ENCODE peak calls at places on chromosome 1, in four cellular contexts. Y, U, C and B are unnamed samples.

GRCh38 chr1:240888039-240888786 is 276.3 kb upstream of the GREM2 start:
- DNase-seq in Y (no peak), U (peak), C (no peak), B (peak)

GRCh38 chr1:19861842-19862530 is 20.2 kb upstream of the OTUD3 start:
- DNase-seq in Y (no peak), U (no peak), C (no peak), B (no peak)

GRCh38 chr1:185733818-185734709 is at the start of gene HMCN1:
- DNase-seq in Y (peak), U (peak), C (no peak), B (no peak)

GRCh38 chr1:53657256-53657805 is 81.6 kb downstream of the GLIS1 start:
- DNase-seq in Y (no peak), U (no peak), C (no peak), B (no peak)

GRCh38 chr1:198751741-198752140 is 112.9 kb downstream of the PTPRC start:
- DNase-seq in Y (no peak), U (no peak), C (no peak), B (no peak)

GRCh38 chr1:237562247-237562823 is 328.4 kb downstream of the ZP4 start:
- DNase-seq in Y (no peak), U (peak), C (no peak), B (peak)

GRCh38 chr1:95780836-95781235 is 546.8 kb downstream of the RWDD3 start:
- DNase-seq in Y (no peak), U (peak), C (no peak), B (no peak)

GRCh38 chr1:93171549-93172050 is 8.6 kb downstream of the TMED5 start:
- DNase-seq in Y (no peak), U (no peak), C (no peak), B (no peak)

GRCh38 chr1:25583519-25584370 is 32.8 kb upstream of the MAN1C1 start:
- DNase-seq in Y (no peak), U (no peak), C (no peak), B (no peak)

GRCh38 chr1:26096471-26096870 is 15.2 kb upstream of the PDIK1L start:
- DNase-seq in Y (no peak), U (no peak), C (no peak), B (no peak)

GRCh38 chr1:77744576-77744975 is 15.1 kb downstream of the USP33 start:
- DNase-seq in Y (no peak), U (peak), C (no peak), B (no peak)

GRCh38 chr1:94912263-94912986 is 14.5 kb downstream of the CNN3 start:
- DNase-seq in Y (no peak), U (no peak), C (no peak), B (no peak)

GRCh38 chr1:97936976-97937375 is 16.1 kb upstream of the DPYD start:
- DNase-seq in Y (no peak), U (no peak), C (no peak), B (no peak)

GRCh38 chr1:167746988-167747655 is 25.3 kb downstream of the MPZL1 start:
- DNase-seq in Y (no peak), U (no peak), C (no peak), B (no peak)

GRCh38 chr1:101238041-101238515 is 1.3 kb downstream of the S1PR1 start:
- DNase-seq in Y (no peak), U (peak), C (no peak), B (no peak)

GRCh38 chr1:13779930-13780329 is 79.9 kb downstream of the PRDM2 start:
- DNase-seq in Y (no peak), U (no peak), C (no peak), B (no peak)

GRCh38 chr1:55696181-55696580 is 481.0 kb upstream of the USP24 start:
- DNase-seq in Y (peak), U (no peak), C (no peak), B (no peak)

GRCh38 chr1:55214903-55215193 is 316 bp downstream of the USP24 start:
- DNase-seq in Y (peak), U (peak), C (no peak), B (no peak)

GRCh38 chr1:179814513-179814838 is 63.1 kb downstream of the TOR1AIP2 start:
- DNase-seq in Y (no peak), U (no peak), C (no peak), B (no peak)
- H3K4me3 ChIP-seq in Y (peak), U (peak), C (peak), B (peak)

GRCh38 chr1:220727523-220727922 is 20.6 kb upstream of the MTARC2 start:
- DNase-seq in Y (no peak), U (no peak), C (no peak), B (no peak)

GRCh38 chr1:220733090-220733569 is 15.0 kb upstream of the MTARC2 start:
- DNase-seq in Y (peak), U (peak), C (peak), B (peak)

GRCh38 chr1:220734571-220735326 is 13.4 kb upstream of the MTARC2 start:
- DNase-seq in Y (no peak), U (no peak), C (no peak), B (no peak)

GRCh38 chr1:220732137-220732536 is 16.0 kb upstream of the MTARC2 start:
- DNase-seq in Y (no peak), U (no peak), C (no peak), B (no peak)

GRCh38 chr1:220732621-220733020 is 15.5 kb upstream of the MTARC2 start:
- DNase-seq in Y (no peak), U (no peak), C (no peak), B (no peak)
- H3K4me3 ChIP-seq in Y (no peak), U (no peak), C (peak), B (no peak)

DNA sequence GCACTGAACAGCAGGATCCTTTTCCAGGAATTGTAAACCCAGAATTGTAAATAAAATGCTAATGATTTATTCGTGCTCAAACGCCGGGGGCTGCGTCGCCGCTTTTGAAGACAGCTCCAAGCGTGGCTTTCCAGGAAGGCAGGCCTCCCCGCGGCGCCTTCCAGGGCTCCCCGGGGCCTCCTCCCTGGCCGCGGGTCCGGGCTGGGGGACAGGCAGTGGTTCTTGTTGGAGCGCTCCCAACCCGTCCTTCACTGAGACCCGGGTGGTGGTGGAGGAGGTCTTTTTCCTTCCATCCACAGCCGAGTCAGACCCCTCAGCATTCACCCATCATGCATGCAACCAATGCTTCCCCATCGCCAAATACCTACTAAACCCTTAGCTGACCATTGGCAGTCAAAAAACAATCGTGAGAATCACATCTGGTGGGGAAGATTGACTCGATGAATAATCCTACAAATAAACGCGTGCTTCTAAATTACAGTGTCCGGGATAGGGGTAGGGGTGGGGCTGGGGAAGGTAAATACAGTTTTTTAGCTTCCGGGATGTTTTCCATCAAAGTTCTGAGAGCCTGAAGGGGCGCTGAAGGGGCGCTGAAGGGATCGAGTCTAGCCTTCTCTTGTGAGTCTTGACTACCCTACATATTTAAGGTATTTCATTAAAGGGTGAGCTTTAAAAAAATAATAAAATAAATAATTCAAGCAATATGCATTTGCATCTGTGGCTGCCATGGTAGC is 40.7 kb downstream of the RRAGC start:
- DNase-seq in Y (no peak), U (peak), C (no peak), B (no peak)
- H3K4me3 ChIP-seq in Y (no peak), U (peak), C (peak), B (no peak)

DNA sequence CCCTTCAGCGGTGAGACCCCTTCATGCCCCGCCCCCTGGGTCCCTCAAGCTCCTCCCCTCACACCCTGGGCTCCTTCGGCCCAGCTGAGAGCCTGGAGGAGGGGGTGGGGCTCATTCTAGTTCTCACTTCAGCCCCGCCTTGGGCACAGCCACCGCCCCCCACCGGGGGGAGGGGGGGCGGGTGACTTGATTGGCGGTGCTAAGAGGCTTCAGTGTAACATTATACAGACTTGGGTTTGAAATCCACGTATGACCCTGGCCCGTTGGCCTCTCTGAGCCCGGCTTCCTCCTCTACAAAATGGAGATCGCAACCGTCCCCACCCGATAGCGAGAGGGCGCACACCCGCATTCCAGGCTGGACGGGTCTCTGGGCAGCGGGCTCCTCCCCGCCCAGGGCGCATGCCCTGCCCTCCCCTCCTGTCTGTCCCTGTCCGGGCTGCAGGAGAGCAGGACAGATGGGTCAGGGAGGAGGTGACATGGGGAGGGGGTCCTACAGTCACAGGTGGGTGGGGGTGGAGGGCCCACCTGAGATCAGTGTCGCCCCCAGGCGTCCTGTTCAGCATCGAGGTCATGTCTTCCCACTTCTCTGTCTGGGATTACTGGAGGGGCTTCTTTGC is 5.1 kb downstream of the CLCNKB start:
- DNase-seq in Y (peak), U (peak), C (no peak), B (peak)
- H3K4me3 ChIP-seq in Y (peak), U (peak), C (peak), B (no peak)

GRCh38 chr1:160401487-160401805 is 1.1 kb downstream of the VANGL2 start:
- DNase-seq in Y (no peak), U (no peak), C (no peak), B (no peak)
- H3K4me3 ChIP-seq in Y (peak), U (peak), C (peak), B (no peak)